ENCODE peak calls at places on chromosomes 1 and 21, in four cellular contexts. Q, P, V and I are unnamed samples.

GRCh38 chr1:204837440-204838084 is 33.1 kb upstream of the NFASC start:
- DNase-seq in Q (peak; percentile 26), P (no peak), V (no peak), I (no peak)

GRCh38 chr1:232221790-232222499 is 408.0 kb downstream of the SIPA1L2 start:
- DNase-seq in Q (peak; percentile 37), P (no peak), V (no peak), I (no peak)

GRCh38 chr21:36707763-36708511 is 9.0 kb downstream of the SIM2 start:
- DNase-seq in Q (no peak), P (no peak), V (no peak), I (no peak)

GRCh38 chr21:41358193-41359166 is 3.3 kb upstream of the MX2 start:
- DNase-seq in Q (no peak), P (no peak), V (no peak), I (no peak)

GRCh38 chr1:99590578-99591209 is 55.2 kb upstream of the PALMD start:
- DNase-seq in Q (peak; percentile 38), P (no peak), V (no peak), I (no peak)

GRCh38 chr1:202192770-202193613 is 607 bp upstream of the LGR6 start:
- DNase-seq in Q (no peak), P (peak; percentile 28), V (peak; percentile 40), I (no peak)

GRCh38 chr1:18631496-18632217 is 1.0 kb downstream of the PAX7 start:
- DNase-seq in Q (no peak), P (no peak), V (no peak), I (no peak)

GRCh38 chr1:201582261-201582951 is 43.5 kb downstream of the NAV1 start:
- DNase-seq in Q (no peak), P (no peak), V (no peak), I (no peak)

GRCh38 chr21:15309721-15310120 is 244.9 kb upstream of the NRIP1 start:
- DNase-seq in Q (no peak), P (peak; percentile 30), V (no peak), I (no peak)

GRCh38 chr1:154849645-154850131 is 20.4 kb downstream of the KCNN3 start:
- DNase-seq in Q (no peak), P (no peak), V (no peak), I (no peak)

GRCh38 chr1:82227696-82228095 is 427.0 kb downstream of the ADGRL2 start:
- DNase-seq in Q (no peak), P (no peak), V (no peak), I (peak; percentile 66)

GRCh38 chr21:16075594-16076282 is 346.0 kb downstream of the USP25 start:
- DNase-seq in Q (no peak), P (no peak), V (no peak), I (no peak)

GRCh38 chr1:33143698-33144097 is 38.1 kb downstream of the TRIM62 start:
- DNase-seq in Q (no peak), P (no peak), V (no peak), I (no peak)

GRCh38 chr1:59178339-59178744 is 118.6 kb upstream of the FGGY start:
- DNase-seq in Q (no peak), P (no peak), V (no peak), I (no peak)

GRCh38 chr1:230067871-230068814 is 1.1 kb downstream of the GALNT2 start:
- DNase-seq in Q (no peak), P (no peak), V (peak; percentile 2), I (no peak)

GRCh38 chr1:193448682-193449461 is 262.5 kb upstream of the B3GALT2 start:
- DNase-seq in Q (no peak), P (no peak), V (no peak), I (no peak)

GRCh38 chr21:45502600-45502999 is 39.6 kb downstream of the SLC19A1 start:
- DNase-seq in Q (no peak), P (no peak), V (no peak), I (no peak)

GRCh38 chr1:56212143-56212542 is 367.2 kb downstream of the PLPP3 start:
- DNase-seq in Q (no peak), P (no peak), V (no peak), I (no peak)

GRCh38 chr1:192747942-192748341 is 60.9 kb upstream of the RGS2 start:
- DNase-seq in Q (no peak), P (no peak), V (no peak), I (no peak)

GRCh38 chr21:32979598-32980268 is 46.0 kb upstream of the OLIG2 start:
- DNase-seq in Q (no peak), P (no peak), V (no peak), I (no peak)

GRCh38 chr1:32636793-32637561 is 13.4 kb downstream of the ZBTB8OS start:
- DNase-seq in Q (no peak), P (no peak), V (no peak), I (no peak)

GRCh38 chr1:45953934-45954333 is 150.5 kb downstream of the MAST2 start:
- DNase-seq in Q (no peak), P (no peak), V (no peak), I (no peak)

GRCh38 chr1:152013664-152014237 is 20.1 kb upstream of the S100A10 start:
- DNase-seq in Q (no peak), P (no peak), V (no peak), I (no peak)

GRCh38 chr1:172837816-172838680 is 179.1 kb downstream of the FASLG start:
- DNase-seq in Q (no peak), P (no peak), V (no peak), I (no peak)

GRCh38 chr1:41683681-41684500 is 199.4 kb upstream of the EDN2 start:
- DNase-seq in Q (no peak), P (no peak), V (peak; percentile 20), I (no peak)

GRCh38 chr1:53508991-53509663 is 49.9 kb downstream of the DMRTB1 start:
- DNase-seq in Q (no peak), P (no peak), V (no peak), I (no peak)

GRCh38 chr21:23694396-23694795 is 1912.9 kb downstream of the MRPL39 start:
- DNase-seq in Q (no peak), P (no peak), V (no peak), I (peak; percentile 7)

GRCh38 chr1:154874465-154874864 is 4.4 kb upstream of the KCNN3 start:
- DNase-seq in Q (no peak), P (no peak), V (no peak), I (no peak)

GRCh38 chr1:86207323-86207722 is 50.8 kb upstream of the COL24A1 start:
- DNase-seq in Q (peak; percentile 74), P (no peak), V (no peak), I (no peak)

GRCh38 chr1:89369331-89369730 is 5.5 kb downstream of the GBP6 start:
- DNase-seq in Q (no peak), P (no peak), V (no peak), I (no peak)

DNA sequence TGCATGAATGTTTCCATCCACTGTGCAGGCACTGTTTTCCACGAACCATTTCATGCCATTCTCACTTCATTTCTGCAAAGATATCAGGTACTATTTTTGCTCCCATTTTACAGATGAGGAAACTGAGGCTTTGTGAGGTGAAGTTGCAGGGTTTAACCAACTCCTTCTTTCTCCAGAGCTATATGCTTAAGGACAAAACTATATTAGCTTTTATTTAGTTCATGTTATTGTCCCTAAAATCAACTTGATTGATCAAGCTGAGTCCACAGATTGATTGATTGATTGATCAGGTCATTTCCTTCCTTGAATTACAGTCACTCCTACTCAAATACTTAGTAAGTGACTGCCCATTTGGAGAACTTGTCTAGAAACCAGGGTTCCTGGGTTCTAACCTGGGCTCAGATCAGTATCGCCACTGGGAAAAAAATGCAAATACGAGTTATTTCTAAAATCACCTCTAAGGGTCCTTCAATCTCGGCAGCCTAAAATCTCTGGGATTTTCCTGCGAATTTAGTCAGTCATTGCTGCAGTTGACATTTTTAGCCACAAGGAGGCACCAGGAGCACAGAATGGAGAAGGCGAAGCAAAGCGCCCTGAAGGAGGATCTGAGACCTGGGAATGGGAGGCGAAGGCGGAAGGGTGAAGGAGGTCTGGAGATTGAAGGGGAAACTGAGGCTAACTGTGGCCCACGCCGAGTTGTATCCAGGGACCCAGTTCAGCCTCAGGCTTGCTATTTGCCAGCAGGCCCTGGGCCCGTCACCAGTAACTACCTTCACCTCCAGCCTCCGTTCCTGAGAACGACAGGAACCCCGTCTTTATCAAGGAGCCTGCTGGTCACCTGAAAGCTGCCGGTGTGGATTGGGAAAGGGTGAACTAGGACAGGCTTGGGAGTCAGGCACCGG is 14.3 kb upstream of the MUL1 start:
- DNase-seq in Q (peak; percentile 53), P (peak; percentile 64), V (peak; percentile 46), I (no peak)
- H3K4me3 ChIP-seq in Q (no peak overlapping the region), P (no peak overlapping the region), V (no peak overlapping the region), I (no peak overlapping the region)

GRCh38 chr1:95534985-95535384 is 301.0 kb downstream of the RWDD3 start:
- DNase-seq in Q (no peak), P (peak; percentile 83), V (no peak), I (no peak)

GRCh38 chr1:95532335-95532734 is 298.3 kb downstream of the RWDD3 start:
- DNase-seq in Q (no peak), P (no peak), V (no peak), I (no peak)
- TF ChIP-seq CTCF in Q (no peak), P (no peak), V (no peak), I (peak; percentile 45)

DNA sequence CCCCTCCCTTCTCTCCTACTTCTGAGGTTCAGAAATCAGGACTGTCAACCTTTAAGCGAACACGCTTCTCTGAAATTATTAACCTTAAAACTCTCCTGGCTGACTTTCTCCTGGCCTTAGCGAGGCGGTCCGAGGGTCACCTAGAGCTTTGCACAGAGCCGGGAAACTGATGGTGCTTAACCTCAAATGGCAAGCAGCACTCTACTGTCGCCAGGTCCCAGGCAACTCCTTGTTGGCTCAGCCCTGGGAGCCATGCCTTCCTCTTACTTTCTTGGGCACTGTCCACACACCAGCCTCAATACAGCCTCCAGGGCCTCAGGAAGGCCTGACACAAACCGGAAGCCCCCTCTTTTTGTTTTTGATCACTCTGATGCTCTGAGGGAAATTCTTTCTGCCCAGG is 3.8 kb downstream of the TRABD2B start:
- DNase-seq in Q (no peak), P (no peak), V (no peak), I (no peak)
- H3K4me3 ChIP-seq in Q (no peak overlapping the region), P (no peak overlapping the region), V (no peak overlapping the region), I (no peak overlapping the region)

GRCh38 chr1:11655263-11656079 is 794 bp downstream of the FBXO44 start:
- DNase-seq in Q (no peak), P (no peak), V (no peak), I (no peak)
- TF ChIP-seq CTCF in Q (no peak), P (no peak), V (no peak), I (no peak)

DNA sequence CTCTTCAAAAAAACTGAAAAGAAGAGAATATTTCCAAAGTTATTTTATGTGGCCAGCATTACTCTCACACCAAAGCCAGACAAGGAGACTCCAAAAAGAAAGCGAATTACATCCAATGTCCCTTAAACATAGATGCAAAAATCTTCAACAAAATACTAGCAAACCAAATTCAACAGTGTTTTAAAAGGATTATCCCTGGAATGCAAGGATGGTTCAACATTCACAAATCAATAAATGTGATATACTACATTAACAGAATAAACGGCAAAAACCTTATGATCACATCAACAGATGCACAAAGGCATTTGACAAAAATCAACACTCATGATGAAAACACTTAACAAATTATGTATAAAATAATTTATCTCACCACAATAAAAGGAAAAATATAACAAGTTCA is 207.8 kb downstream of the DENND1B start:
- DNase-seq in Q (no peak), P (no peak), V (no peak), I (no peak)
- H3K4me3 ChIP-seq in Q (no peak overlapping the region), P (no peak overlapping the region), V (no peak overlapping the region), I (no peak overlapping the region)

DNA sequence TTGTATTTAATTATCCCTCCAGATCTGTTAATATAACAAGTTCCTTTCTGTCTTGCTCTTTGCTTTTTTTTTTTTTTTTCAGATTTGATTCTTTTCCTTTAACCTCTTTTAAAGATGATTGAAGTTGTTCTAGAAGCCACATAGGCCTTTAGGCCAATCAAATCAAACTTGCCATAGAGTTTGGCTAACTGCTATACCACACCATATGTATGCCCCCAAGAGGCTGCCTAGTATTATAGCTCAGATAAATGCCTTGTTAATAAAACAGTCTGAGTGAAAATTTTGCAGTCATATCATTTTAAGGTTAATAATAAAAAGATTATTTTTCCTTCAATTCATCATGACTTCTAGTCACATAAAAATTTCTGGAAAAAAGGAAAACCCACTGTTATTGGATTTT is 696.0 kb upstream of the CHRM3 start:
- DNase-seq in Q (no peak), P (no peak), V (no peak), I (no peak)
- TF ChIP-seq CTCF in Q (no peak), P (no peak), V (no peak), I (no peak)